ENCODE peak calls at places on chromosomes 7 and 10, in five cellular contexts. J is nephron progenitor cell; O is activated T-cell treated with anti-CD3 and anti-CD28 coated beads, Interleukin-2, amount 50 U/mL, for 72 hours; A is fibroblast of the conjunctiva; V is NCI-H1092. P is an unnamed sample.

GRCh38 chr10:124708922-124709520 is 35.2 kb downstream of the FAM53B start:
- DNase-seq in A (no peak), V (no peak), O (no peak), J (no peak), P (no peak)

GRCh38 chr7:143936087-143937009 is 1.3 kb downstream of the OR2F2 start:
- DNase-seq in J (no peak), V (no peak), O (no peak), A (peak), P (no peak)

GRCh38 chr10:784759-785538 is 95.5 kb upstream of the DIP2C start:
- DNase-seq in J (peak), O (peak), A (no peak), V (no peak), P (peak)

GRCh38 chr7:23234569-23235296 is 11.8 kb upstream of the GPNMB start:
- DNase-seq in O (no peak), A (no peak), V (no peak), J (no peak), P (no peak)

GRCh38 chr10:4833286-4833685 is 7.3 kb downstream of the AKR1E2 start:
- DNase-seq in O (no peak), A (no peak), V (no peak), J (no peak), P (no peak)

GRCh38 chr7:28990200-28990960 is 32.2 kb upstream of the TRIL start:
- DNase-seq in O (no peak), J (peak), A (no peak), V (no peak), P (peak)

GRCh38 chr10:89295597-89295996 is 6.2 kb upstream of the IFIT2 start:
- DNase-seq in A (no peak), O (no peak), J (no peak), V (no peak), P (no peak)

GRCh38 chr7:12386237-12386839 is 17.3 kb downstream of the VWDE start:
- DNase-seq in V (peak), A (no peak), J (no peak), O (no peak), P (peak)

GRCh38 chr7:101632641-101633040 is 3.5 kb upstream of the MYL10 start:
- DNase-seq in O (no peak), V (no peak), A (no peak), J (no peak), P (no peak)

GRCh38 chr10:125823663-125824251 is 411 bp downstream of the BCCIP start:
- DNase-seq in A (no peak), V (no peak), J (peak), O (peak), P (no peak)

GRCh38 chr7:37333075-37333474 is 115.6 kb downstream of the ELMO1 start:
- DNase-seq in A (no peak), O (no peak), V (no peak), J (no peak), P (no peak)

GRCh38 chr7:79778786-79779382 is 325.4 kb upstream of the MAGI2 start:
- DNase-seq in A (peak), O (no peak), V (no peak), J (no peak), P (no peak)